ENCODE peak calls at places on chromosome 9, in four cellular contexts. One of them, this sample, is unnamed.

GRCh38 chr9:96771124-96771523 is 6.8 kb downstream of the ZNF510 start:
- DNase-seq in NCI-H1417: no peak
- DNase-seq in HCEC 1CT: no peak
- DNase-seq in HEK293T: no peak
- DNase-seq in this sample: no peak

GRCh38 chr9:86684148-86684547 is 263.2 kb downstream of the GAS1 start:
- DNase-seq in HCEC 1CT: no peak
- DNase-seq in HEK293T: no peak
- DNase-seq in NCI-H1417: no peak
- DNase-seq in this sample: no peak

GRCh38 chr9:134488251-134488900 is 153.2 kb upstream of the COL5A1 start:
- DNase-seq in NCI-H1417: peak
- DNase-seq in HCEC 1CT: no peak
- DNase-seq in HEK293T: no peak
- DNase-seq in this sample: peak

GRCh38 chr9:2602704-2603116 is 18.9 kb upstream of the VLDLR start:
- DNase-seq in HEK293T: no peak
- DNase-seq in HCEC 1CT: no peak
- DNase-seq in NCI-H1417: peak
- DNase-seq in this sample: no peak

GRCh38 chr9:134562146-134562753 is 79.4 kb upstream of the COL5A1 start:
- DNase-seq in HCEC 1CT: no peak
- DNase-seq in HEK293T: no peak
- DNase-seq in NCI-H1417: no peak
- DNase-seq in this sample: no peak

GRCh38 chr9:137326436-137327060 is 24.5 kb upstream of the NRARP start:
- DNase-seq in HEK293T: no peak
- DNase-seq in NCI-H1417: no peak
- DNase-seq in HCEC 1CT: no peak
- DNase-seq in this sample: no peak

GRCh38 chr9:75870450-75870849 is 20.0 kb upstream of the PCSK5 start:
- DNase-seq in NCI-H1417: no peak
- DNase-seq in HEK293T: no peak
- DNase-seq in HCEC 1CT: no peak
- DNase-seq in this sample: no peak

GRCh38 chr9:94222870-94223269 is 36.2 kb upstream of the ZNF169 start:
- DNase-seq in HEK293T: no peak
- DNase-seq in NCI-H1417: no peak
- DNase-seq in HCEC 1CT: no peak
- DNase-seq in this sample: no peak

GRCh38 chr9:129413537-129414376 is 207.1 kb downstream of the C9orf50 start:
- DNase-seq in HEK293T: peak
- DNase-seq in HCEC 1CT: peak
- DNase-seq in NCI-H1417: peak
- DNase-seq in this sample: peak

GRCh38 chr9:16624356-16624755 is 246.1 kb downstream of the BNC2 start:
- DNase-seq in HCEC 1CT: no peak
- DNase-seq in HEK293T: no peak
- DNase-seq in NCI-H1417: no peak
- DNase-seq in this sample: no peak

GRCh38 chr9:89534888-89535287 is 37.0 kb upstream of the SEMA4D start:
- DNase-seq in HEK293T: no peak
- DNase-seq in HCEC 1CT: no peak
- DNase-seq in NCI-H1417: no peak
- DNase-seq in this sample: no peak

GRCh38 chr9:131743501-131743900 is 3.6 kb upstream of the RAPGEF1 start:
- DNase-seq in HEK293T: no peak
- DNase-seq in NCI-H1417: no peak
- DNase-seq in HCEC 1CT: no peak
- DNase-seq in this sample: no peak